ENCODE peak calls at places on chromosomes 11 and 22, in six cellular contexts. One of them, this sample, is unnamed.

GRCh38 chr11:2462986-2463765 is 18.4 kb downstream of the KCNQ1 start:
- DNase-seq in DMS153: no peak
- DNase-seq in colonic mucosa: peak
- DNase-seq in NCI-H460: no peak
- DNase-seq in frontal cortex: no peak
- DNase-seq in left cardiac atrium: peak
- DNase-seq in this sample: peak

GRCh38 chr11:124917115-124917637 is 1.9 kb upstream of the HEPN1 start:
- DNase-seq in DMS153: no peak
- DNase-seq in colonic mucosa: no peak
- DNase-seq in NCI-H460: no peak
- DNase-seq in frontal cortex: peak
- DNase-seq in left cardiac atrium: no peak
- DNase-seq in this sample: no peak

GRCh38 chr11:21485011-21485410 is 707.9 kb upstream of the ANO5 start:
- DNase-seq in DMS153: no peak
- DNase-seq in colonic mucosa: no peak
- DNase-seq in NCI-H460: no peak
- DNase-seq in frontal cortex: no peak
- DNase-seq in left cardiac atrium: no peak
- DNase-seq in this sample: no peak

GRCh38 chr22:49871482-49871881 is 17.8 kb downstream of the ZBED4 start:
- DNase-seq in DMS153: no peak
- DNase-seq in colonic mucosa: no peak
- DNase-seq in NCI-H460: no peak
- DNase-seq in frontal cortex: no peak
- DNase-seq in left cardiac atrium: no peak
- DNase-seq in this sample: no peak

GRCh38 chr11:94183886-94184264 is 55.2 kb downstream of the PANX1 start:
- DNase-seq in DMS153: no peak
- DNase-seq in colonic mucosa: peak
- DNase-seq in NCI-H460: peak
- DNase-seq in frontal cortex: no peak
- DNase-seq in left cardiac atrium: peak
- DNase-seq in this sample: peak

GRCh38 chr22:17084554-17085276 is at the start of gene IL17RA:
- DNase-seq in DMS153: peak
- DNase-seq in colonic mucosa: peak
- DNase-seq in NCI-H460: peak
- DNase-seq in frontal cortex: peak
- DNase-seq in left cardiac atrium: peak
- DNase-seq in this sample: peak

GRCh38 chr11:93784935-93785360 is 866 bp downstream of the MED17 start:
- DNase-seq in DMS153: no peak
- DNase-seq in colonic mucosa: no peak
- DNase-seq in NCI-H460: no peak
- DNase-seq in frontal cortex: no peak
- DNase-seq in left cardiac atrium: no peak
- DNase-seq in this sample: no peak

GRCh38 chr11:71298761-71299181 is 46.4 kb upstream of the SHANK2 start:
- DNase-seq in DMS153: no peak
- DNase-seq in colonic mucosa: peak
- DNase-seq in NCI-H460: no peak
- DNase-seq in frontal cortex: no peak
- DNase-seq in left cardiac atrium: no peak
- DNase-seq in this sample: no peak